ENCODE peak calls at places on chromosome 9, in four cellular contexts. O is left ventricle myocardium inferior, B is body of pancreas, V is psoas muscle. D is an unnamed sample.

GRCh38 chr9:125262217-125262991 is 778 bp downstream of the GAPVD1 start:
- DNase-seq in O (no peak), B (no peak), V (no peak), D (no peak)

GRCh38 chr9:98518556-98518955 is 190.2 kb downstream of the GABBR2 start:
- DNase-seq in O (no peak), B (no peak), V (no peak), D (no peak)

GRCh38 chr9:113649054-113649453 is 185.5 kb downstream of the RGS3 start:
- DNase-seq in O (peak), B (no peak), V (peak), D (peak)

GRCh38 chr9:85667374-85667773 is 74.4 kb downstream of the AGTPBP1 start:
- DNase-seq in O (no peak), B (no peak), V (no peak), D (no peak)

GRCh38 chr9:35000535-35001284 is 11.2 kb downstream of the DNAJB5 start:
- DNase-seq in O (no peak), B (no peak), V (no peak), D (peak)

GRCh38 chr9:68825755-68826500 is 120.9 kb downstream of the PIP5K1B start:
- DNase-seq in O (no peak), B (no peak), V (no peak), D (no peak)

GRCh38 chr9:125496313-125496838 is 210.6 kb downstream of the MAPKAP1 start:
- DNase-seq in O (no peak), B (no peak), V (no peak), D (no peak)

GRCh38 chr9:4740623-4741364 is at the start of gene AK3:
- DNase-seq in O (peak), B (peak), V (peak), D (peak)

GRCh38 chr9:95004452-95005275 is 278.2 kb downstream of the AOPEP start:
- DNase-seq in O (peak), B (peak), V (peak), D (no peak)

GRCh38 chr9:100406962-100407361 is 20.0 kb upstream of the MSANTD3 start:
- DNase-seq in O (no peak), B (no peak), V (no peak), D (no peak)

GRCh38 chr9:130262061-130262745 is 3.4 kb upstream of the HMCN2 start:
- DNase-seq in O (no peak), B (no peak), V (no peak), D (no peak)

GRCh38 chr9:130265431-130266235 is at the start of gene HMCN2:
- DNase-seq in O (peak), B (no peak), V (peak), D (peak)

GRCh38 chr9:130262771-130263170 is 2.8 kb upstream of the HMCN2 start:
- DNase-seq in O (no peak), B (no peak), V (no peak), D (no peak)

GRCh38 chr9:130264414-130265350 is 878 bp upstream of the HMCN2 start:
- DNase-seq in O (no peak), B (no peak), V (no peak), D (no peak)

DNA sequence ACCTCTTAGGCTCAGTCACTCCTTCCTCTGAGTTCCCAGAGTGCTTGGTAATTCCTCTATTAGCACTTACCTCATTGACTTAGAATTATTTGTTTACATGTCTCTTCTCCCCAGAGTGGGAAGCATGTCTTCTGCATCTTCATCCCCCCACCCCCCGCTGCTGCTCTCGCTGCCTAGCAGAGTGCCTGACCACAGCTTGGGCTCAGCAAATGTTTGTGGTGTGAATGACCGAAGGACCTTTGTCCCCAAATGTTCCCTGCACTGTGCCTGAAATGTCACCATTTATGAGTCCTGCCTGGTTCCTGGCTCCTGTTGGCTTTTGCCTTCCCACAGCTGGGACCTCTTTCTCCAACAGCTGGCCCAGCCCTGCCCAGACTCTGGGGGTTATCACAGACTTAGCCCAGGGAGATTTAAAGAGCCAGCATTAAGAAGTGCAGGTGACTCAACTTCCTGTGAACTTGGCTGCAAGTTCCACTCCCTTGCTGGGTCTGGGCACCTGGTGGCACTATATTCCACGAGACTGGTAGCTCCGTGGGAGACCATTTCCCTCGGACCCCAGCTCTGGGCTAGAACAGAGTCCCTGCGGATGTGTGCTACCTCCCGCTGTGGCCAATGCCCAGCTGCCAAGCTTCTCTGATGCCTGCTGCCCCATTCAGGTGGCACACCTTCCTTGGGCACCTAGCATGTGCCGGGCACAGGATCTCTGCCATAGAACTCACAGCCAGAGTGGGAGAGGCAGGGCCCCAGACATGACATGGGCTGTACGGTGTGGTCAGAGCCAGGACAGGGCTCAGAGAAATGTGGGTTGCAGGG is 1.8 kb upstream of the HMCN2 start:
- DNase-seq in O (no peak), B (no peak), V (peak), D (no peak)
- H3K27ac ChIP-seq in O (peak), B (no peak), V (no peak), D (no peak)

GRCh38 chr9:109182940-109183798 is 16.1 kb upstream of the FRRS1L start:
- DNase-seq in O (no peak), B (peak), V (no peak), D (peak)
- TF ChIP-seq CTCF in O (peak), B (peak), V (no peak), D (peak)

GRCh38 chr9:81031422-81032029 is 657.8 kb downstream of the TLE1 start:
- DNase-seq in O (no peak), B (peak), V (no peak), D (no peak)
- H3K27ac ChIP-seq in O (no peak), B (peak), V (no peak), D (no peak)

DNA sequence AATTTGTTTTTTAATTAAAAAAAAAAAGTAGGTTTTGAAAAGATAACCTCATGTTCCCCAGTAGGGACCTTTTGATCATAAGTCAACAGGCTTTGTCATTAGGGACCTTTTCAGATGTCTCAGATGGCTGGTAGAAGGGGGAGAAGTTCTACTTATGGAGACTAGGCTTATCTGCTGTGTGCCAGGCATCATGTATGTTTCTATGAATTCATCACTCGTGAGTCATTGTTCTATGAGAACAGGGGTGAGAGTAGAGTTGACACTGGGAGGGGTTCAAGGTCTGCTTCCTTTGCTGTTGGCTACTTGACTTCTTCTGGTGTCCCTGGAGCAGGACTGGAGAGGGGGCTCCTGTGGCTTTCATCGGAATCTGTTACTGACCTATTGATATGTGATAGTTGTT is 138.8 kb downstream of the KDM4C start:
- DNase-seq in O (no peak), B (no peak), V (no peak), D (no peak)
- TF ChIP-seq CTCF in O (no peak), B (no peak), V (no peak), D (no peak)

DNA sequence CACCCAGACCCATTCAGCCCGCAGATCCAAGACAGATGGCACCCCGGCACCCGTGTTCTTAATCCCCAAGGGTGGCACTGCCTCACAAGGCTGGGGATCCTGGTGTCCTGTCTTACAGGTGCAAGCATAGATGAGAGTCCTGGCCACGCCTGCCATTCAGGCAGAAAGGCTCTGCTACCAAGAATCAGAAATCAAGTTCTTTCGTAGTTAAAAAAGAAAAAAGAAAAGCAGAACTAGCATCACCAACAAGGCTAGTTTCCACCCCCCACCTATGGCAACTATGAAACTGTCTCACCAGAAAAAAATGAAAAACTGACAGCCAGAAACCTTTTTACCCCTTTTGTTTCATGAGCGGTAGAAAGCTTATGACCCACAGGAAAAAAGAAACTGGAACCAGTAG is 170.4 kb downstream of the SYK start:
- DNase-seq in O (no peak), B (no peak), V (no peak), D (no peak)
- H3K27ac ChIP-seq in O (no peak), B (no peak), V (no peak), D (no peak)

GRCh38 chr9:2778816-2779215 is 61.5 kb downstream of the KCNV2 start:
- DNase-seq in O (no peak), B (no peak), V (no peak), D (no peak)
- TF ChIP-seq CTCF in O (no peak), B (no peak), V (no peak), D (no peak)

GRCh38 chr9:107258919-107259318 is 24.2 kb upstream of the RAD23B start:
- DNase-seq in O (no peak), B (no peak), V (no peak), D (no peak)

GRCh38 chr9:107260437-107261081 is 22.5 kb upstream of the RAD23B start:
- DNase-seq in O (no peak), B (no peak), V (no peak), D (no peak)

GRCh38 chr9:107266624-107267369 is 16.3 kb upstream of the RAD23B start:
- DNase-seq in O (no peak), B (no peak), V (no peak), D (no peak)

GRCh38 chr9:107263289-107263688 is 19.8 kb upstream of the RAD23B start:
- DNase-seq in O (no peak), B (no peak), V (no peak), D (no peak)

GRCh38 chr9:107261106-107261505 is 22.0 kb upstream of the RAD23B start:
- DNase-seq in O (no peak), B (no peak), V (no peak), D (no peak)
- H3K27ac ChIP-seq in O (no peak), B (no peak), V (no peak), D (no peak)

D was measured in adrenal gland.